ENCODE peak calls at places on chromosomes 4 and X, in four cellular contexts. U is K562, E is HepG2, L is GM12878. B is an unnamed sample.

GRCh38 chrX:68199062-68199848 is 234.0 kb downstream of the OPHN1 start:
- DNase-seq in U (no peak), E (no peak), L (no peak), B (no peak)

GRCh38 chr4:64960516-64960915 is 551.3 kb upstream of the TECRL start:
- DNase-seq in U (no peak), L (no peak), E (no peak), B (no peak)

GRCh38 chr4:102263024-102263787 is 82.1 kb downstream of the SLC39A8 start:
- DNase-seq in E (peak), L (no peak), U (no peak), B (no peak)

GRCh38 chrX:129876734-129877395 is 29.1 kb upstream of the UTP14A start:
- DNase-seq in U (no peak), L (no peak), E (peak), B (no peak)

GRCh38 chrX:54891573-54891972 is 29.1 kb upstream of the TRO start:
- DNase-seq in E (peak), L (no peak), U (peak), B (no peak)

GRCh38 chr4:186203391-186203802 is 12.0 kb downstream of the CYP4V2 start:
- DNase-seq in L (no peak), U (peak), E (no peak), B (no peak)

GRCh38 chr4:133839326-133839725 is 362.3 kb downstream of the PABPC4L start:
- DNase-seq in L (no peak), U (no peak), E (no peak), B (no peak)

GRCh38 chrX:5051831-5052491 is 1176.7 kb downstream of the NLGN4X start:
- DNase-seq in L (no peak), U (no peak), E (no peak), B (no peak)

GRCh38 chrX:74421181-74422028 is at the start of gene SLC16A2:
- DNase-seq in L (no peak), U (no peak), E (no peak), B (peak)

GRCh38 chr4:11497972-11498371 is 69.3 kb upstream of the HS3ST1 start:
- DNase-seq in E (no peak), L (no peak), U (no peak), B (no peak)

GRCh38 chr4:177485528-177485927 is 43.3 kb upstream of the AGA start:
- DNase-seq in U (no peak), L (no peak), E (no peak), B (no peak)

GRCh38 chrX:34880656-34881055 is 61.9 kb upstream of the FAM47B start:
- DNase-seq in L (no peak), U (no peak), E (no peak), B (no peak)

GRCh38 chr4:2273657-2274319 is 11.9 kb upstream of the MXD4 start:
- DNase-seq in L (no peak), E (no peak), U (peak), B (no peak)

GRCh38 chrX:1205681-1206611 is 6.5 kb downstream of the CRLF2 start:
- DNase-seq in E (no peak), L (no peak), U (peak), B (no peak)

GRCh38 chr4:147640331-147640730 is 23.1 kb downstream of the TMEM184C start:
- DNase-seq in L (no peak), U (no peak), E (no peak), B (no peak)

GRCh38 chrX:38045697-38046096 is 39.3 kb downstream of the SYTL5 start:
- DNase-seq in U (no peak), E (no peak), L (no peak), B (no peak)

GRCh38 chr4:138540056-138540800 is 298.1 kb upstream of the SLC7A11 start:
- DNase-seq in L (no peak), E (no peak), U (no peak), B (no peak)

GRCh38 chrX:69323786-69324720 is 158.8 kb upstream of the PJA1 start:
- DNase-seq in U (no peak), L (no peak), E (no peak), B (no peak)

GRCh38 chrX:8738588-8739189 is 6.8 kb upstream of the ANOS1 start:
- DNase-seq in U (peak), E (peak), L (no peak), B (peak)

GRCh38 chr4:184437565-184437964 is 36.8 kb downstream of the IRF2 start:
- DNase-seq in E (no peak), U (no peak), L (no peak), B (no peak)

GRCh38 chr4:94974773-94975172 is 217.0 kb downstream of the BMPR1B start:
- DNase-seq in L (no peak), E (no peak), U (no peak), B (no peak)

GRCh38 chr4:71210831-71211230 is 128.0 kb upstream of the SLC4A4 start:
- DNase-seq in U (no peak), L (no peak), E (no peak), B (no peak)

GRCh38 chrX:14440109-14440508 is 89.2 kb upstream of the GLRA2 start:
- DNase-seq in U (no peak), L (no peak), E (no peak), B (no peak)
- TF ChIP-seq MAX in U (no peak), L (no peak), E (no peak), B (no peak)

DNA sequence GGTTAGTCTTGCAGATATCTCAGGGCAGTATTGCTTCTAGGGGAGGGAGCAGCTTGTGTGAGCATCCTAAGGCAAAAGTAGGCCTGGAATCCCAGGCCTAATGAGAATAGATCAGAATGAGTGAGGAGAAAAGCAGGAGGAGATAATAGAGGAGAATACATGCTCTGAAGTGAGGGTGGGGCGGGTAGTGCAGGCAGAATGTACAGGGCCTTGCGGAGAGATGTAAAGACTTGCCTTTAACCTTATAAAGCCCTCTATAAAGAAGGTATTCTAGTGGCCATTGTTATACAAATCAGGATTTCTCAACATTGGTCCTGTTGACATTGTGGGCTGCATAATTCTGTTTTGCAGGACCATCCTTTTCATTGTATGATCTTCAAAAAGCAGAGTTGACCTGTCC is 855.3 kb downstream of the PCDH7 start:
- DNase-seq in L (no peak), E (no peak), U (no peak), B (no peak)
- TF ChIP-seq TCF7 in L (no peak), E (no peak), U (no peak), B (no peak)

DNA sequence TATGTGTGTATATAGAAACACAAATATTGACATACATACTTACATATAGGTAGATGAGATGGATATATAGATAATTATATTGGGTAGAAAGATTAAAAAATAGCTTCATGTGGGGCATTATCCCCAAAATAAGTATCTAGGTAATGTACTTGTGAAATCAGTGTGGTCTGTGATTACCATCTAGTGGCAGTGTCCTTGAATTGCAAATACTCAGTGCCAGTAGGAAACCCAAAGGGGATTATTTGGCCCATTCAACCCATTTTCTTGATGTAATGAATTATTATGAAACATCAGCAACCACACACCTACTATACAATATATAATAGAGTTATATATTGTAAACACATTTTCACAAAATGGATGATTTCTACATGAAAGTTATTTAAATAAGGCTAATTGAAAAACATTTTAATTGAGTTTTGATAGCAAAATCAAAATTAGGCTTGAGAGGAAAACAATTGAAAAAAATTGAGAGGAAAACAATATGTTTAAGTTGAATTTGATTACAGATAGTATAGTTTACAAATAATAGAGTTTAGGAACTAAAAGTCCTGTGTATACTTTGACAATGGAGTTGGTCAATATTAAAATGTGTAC is 389.4 kb downstream of the GALNTL6 start:
- DNase-seq in E (peak), L (no peak), U (peak), B (no peak)
- TF ChIP-seq MAX in E (no peak), L (no peak), U (no peak), B (no peak)

DNA sequence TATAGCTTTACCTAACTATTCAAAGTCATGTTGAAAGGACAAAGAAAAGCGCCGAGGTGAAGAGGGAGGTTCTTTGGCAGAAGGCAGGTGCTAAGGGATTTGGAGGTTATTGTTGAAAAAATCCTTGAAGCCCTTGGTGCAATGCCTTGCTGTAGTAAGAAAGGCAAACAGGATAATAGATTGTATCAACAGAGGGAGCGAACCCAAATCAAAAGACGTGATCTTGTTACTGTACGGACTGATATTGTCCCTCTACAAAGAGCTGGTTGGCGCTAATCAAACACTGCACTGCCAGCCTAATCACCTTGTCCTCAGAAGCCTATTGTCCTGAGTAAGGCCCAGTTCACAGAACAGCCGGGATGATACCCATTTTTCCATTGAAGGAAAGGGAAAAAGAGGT is 182.9 kb downstream of the ZIC3 start:
- DNase-seq in U (no peak), E (no peak), L (no peak), B (no peak)
- TF ChIP-seq TCF7 in U (no peak), E (no peak), L (no peak), B (no peak)

GRCh38 chr4:5708829-5709680 is 696 bp upstream of the EVC2 start:
- DNase-seq in U (no peak), E (no peak), L (no peak), B (no peak)
- TF ChIP-seq MAX in U (no peak), E (no peak), L (no peak), B (no peak)

GRCh38 chrX:116318672-116319071 is 117.7 kb upstream of the SLC6A14 start:
- DNase-seq in L (no peak), U (no peak), E (no peak), B (no peak)

GRCh38 chrX:116317409-116317808 is 119.0 kb upstream of the SLC6A14 start:
- DNase-seq in L (no peak), E (no peak), U (no peak), B (no peak)
- TF ChIP-seq TCF7 in L (no peak), E (no peak), U (no peak), B (no peak)